ENCODE peak calls at places on chromosomes 3 and 15, in five cellular contexts. One of them, this sample, is unnamed.

GRCh38 chr3:18127181-18127863 is 297.8 kb downstream of the SATB1 start:
- DNase-seq in naive thymus-derived CD4-positive, alpha-beta T cell: no peak
- DNase-seq in heart right ventricle: no peak
- DNase-seq in neuronal stem cell: no peak
- DNase-seq in SJSA1: no peak
- DNase-seq in this sample: no peak

GRCh38 chr3:180762866-180763265 is 83.6 kb upstream of the CCDC39 start:
- DNase-seq in naive thymus-derived CD4-positive, alpha-beta T cell: no peak
- DNase-seq in neuronal stem cell: no peak
- DNase-seq in heart right ventricle: no peak
- DNase-seq in SJSA1: no peak
- DNase-seq in this sample: no peak

GRCh38 chr3:53531749-53532148 is 37.3 kb downstream of the CACNA1D start:
- DNase-seq in neuronal stem cell: no peak
- DNase-seq in heart right ventricle: no peak
- DNase-seq in naive thymus-derived CD4-positive, alpha-beta T cell: no peak
- DNase-seq in SJSA1: no peak
- DNase-seq in this sample: no peak

GRCh38 chr15:62254137-62254934 is 89.3 kb upstream of the C2CD4B start:
- DNase-seq in heart right ventricle: peak; percentile 75
- DNase-seq in neuronal stem cell: peak; percentile 55
- DNase-seq in SJSA1: peak; percentile 69
- DNase-seq in naive thymus-derived CD4-positive, alpha-beta T cell: peak; percentile 19
- DNase-seq in this sample: peak; percentile 69

GRCh38 chr3:15439476-15439875 is 12.1 kb downstream of the EAF1 start:
- DNase-seq in naive thymus-derived CD4-positive, alpha-beta T cell: no peak
- DNase-seq in heart right ventricle: no peak
- DNase-seq in neuronal stem cell: no peak
- DNase-seq in SJSA1: no peak
- DNase-seq in this sample: no peak

GRCh38 chr3:184333190-184333589 is 4.2 kb upstream of the FAM131A start:
- DNase-seq in naive thymus-derived CD4-positive, alpha-beta T cell: no peak
- DNase-seq in heart right ventricle: no peak
- DNase-seq in SJSA1: no peak
- DNase-seq in neuronal stem cell: no peak
- DNase-seq in this sample: no peak

GRCh38 chr3:31242561-31242960 is 290.2 kb upstream of the STT3B start:
- DNase-seq in SJSA1: no peak
- DNase-seq in neuronal stem cell: no peak
- DNase-seq in naive thymus-derived CD4-positive, alpha-beta T cell: no peak
- DNase-seq in heart right ventricle: no peak
- DNase-seq in this sample: no peak

GRCh38 chr15:56245871-56246814 is 2.5 kb upstream of the RFX7 start:
- DNase-seq in SJSA1: peak; percentile 90
- DNase-seq in heart right ventricle: peak; percentile 88
- DNase-seq in neuronal stem cell: peak; percentile 61
- DNase-seq in naive thymus-derived CD4-positive, alpha-beta T cell: peak; percentile 79
- DNase-seq in this sample: peak; percentile 93

GRCh38 chr3:43181202-43181910 is 75.5 kb upstream of the POMGNT2 start:
- DNase-seq in SJSA1: no peak
- DNase-seq in neuronal stem cell: no peak
- DNase-seq in heart right ventricle: no peak
- DNase-seq in naive thymus-derived CD4-positive, alpha-beta T cell: no peak
- DNase-seq in this sample: no peak

GRCh38 chr15:50828610-50829206 is 63.2 kb upstream of the SPPL2A start:
- DNase-seq in neuronal stem cell: peak; percentile 35
- DNase-seq in SJSA1: peak; percentile 63
- DNase-seq in naive thymus-derived CD4-positive, alpha-beta T cell: no peak
- DNase-seq in heart right ventricle: no peak
- DNase-seq in this sample: peak; percentile 45

GRCh38 chr3:141812091-141812490 is 48.9 kb downstream of the GRK7 start:
- DNase-seq in naive thymus-derived CD4-positive, alpha-beta T cell: no peak
- DNase-seq in heart right ventricle: no peak
- DNase-seq in neuronal stem cell: no peak
- DNase-seq in SJSA1: no peak
- DNase-seq in this sample: no peak

GRCh38 chr3:124768812-124769211 is 38.6 kb downstream of the UMPS start:
- DNase-seq in naive thymus-derived CD4-positive, alpha-beta T cell: no peak
- DNase-seq in neuronal stem cell: no peak
- DNase-seq in SJSA1: no peak
- DNase-seq in heart right ventricle: no peak
- DNase-seq in this sample: no peak

GRCh38 chr15:36612063-36612788 is 32.8 kb downstream of the CDIN1 start:
- DNase-seq in neuronal stem cell: no peak
- DNase-seq in heart right ventricle: no peak
- DNase-seq in SJSA1: no peak
- DNase-seq in naive thymus-derived CD4-positive, alpha-beta T cell: no peak
- DNase-seq in this sample: no peak

GRCh38 chr3:168847293-168847883 is 751.7 kb upstream of the GOLIM4 start:
- DNase-seq in neuronal stem cell: peak; percentile 23
- DNase-seq in heart right ventricle: peak; percentile 8
- DNase-seq in SJSA1: no peak
- DNase-seq in naive thymus-derived CD4-positive, alpha-beta T cell: no peak
- DNase-seq in this sample: no peak

GRCh38 chr15:89654311-89654761 is 931 bp downstream of the KIF7 start:
- DNase-seq in heart right ventricle: no peak
- DNase-seq in SJSA1: peak; percentile 43
- DNase-seq in naive thymus-derived CD4-positive, alpha-beta T cell: no peak
- DNase-seq in neuronal stem cell: no peak
- DNase-seq in this sample: no peak

GRCh38 chr3:168933614-168934013 is 729.9 kb downstream of the MECOM start:
- DNase-seq in heart right ventricle: no peak
- DNase-seq in neuronal stem cell: no peak
- DNase-seq in naive thymus-derived CD4-positive, alpha-beta T cell: no peak
- DNase-seq in SJSA1: no peak
- DNase-seq in this sample: no peak

GRCh38 chr3:45817788-45818523 is 21.6 kb upstream of the SLC6A20 start:
- DNase-seq in heart right ventricle: peak; percentile 15
- DNase-seq in SJSA1: no peak
- DNase-seq in neuronal stem cell: no peak
- DNase-seq in naive thymus-derived CD4-positive, alpha-beta T cell: no peak
- DNase-seq in this sample: peak; percentile 67

GRCh38 chr15:29003446-29004233 is 117.9 kb downstream of the APBA2 start:
- DNase-seq in heart right ventricle: no peak
- DNase-seq in naive thymus-derived CD4-positive, alpha-beta T cell: no peak
- DNase-seq in neuronal stem cell: no peak
- DNase-seq in SJSA1: no peak
- DNase-seq in this sample: no peak

GRCh38 chr3:58063424-58063823 is 55.2 kb downstream of the FLNB start:
- DNase-seq in SJSA1: no peak
- DNase-seq in heart right ventricle: no peak
- DNase-seq in neuronal stem cell: no peak
- DNase-seq in naive thymus-derived CD4-positive, alpha-beta T cell: no peak
- DNase-seq in this sample: no peak

GRCh38 chr15:50977157-50977556 is 68.7 kb downstream of the AP4E1 start:
- DNase-seq in SJSA1: no peak
- DNase-seq in heart right ventricle: no peak
- DNase-seq in naive thymus-derived CD4-positive, alpha-beta T cell: no peak
- DNase-seq in neuronal stem cell: no peak
- DNase-seq in this sample: no peak

GRCh38 chr3:142129516-142130171 is 19.7 kb downstream of the TFDP2 start:
- DNase-seq in neuronal stem cell: no peak
- DNase-seq in SJSA1: no peak
- DNase-seq in heart right ventricle: no peak
- DNase-seq in naive thymus-derived CD4-positive, alpha-beta T cell: no peak
- DNase-seq in this sample: no peak

GRCh38 chr3:46880884-46881818 is 3.6 kb downstream of the PTH1R start:
- DNase-seq in naive thymus-derived CD4-positive, alpha-beta T cell: no peak
- DNase-seq in neuronal stem cell: no peak
- DNase-seq in heart right ventricle: no peak
- DNase-seq in SJSA1: no peak
- DNase-seq in this sample: no peak

GRCh38 chr3:54988302-54989022 is 60.6 kb upstream of the LRTM1 start:
- DNase-seq in heart right ventricle: peak; percentile 39
- DNase-seq in neuronal stem cell: no peak
- DNase-seq in naive thymus-derived CD4-positive, alpha-beta T cell: no peak
- DNase-seq in SJSA1: no peak
- DNase-seq in this sample: peak; percentile 33

GRCh38 chr3:8518138-8518537 is 16.5 kb downstream of the LMCD1 start:
- DNase-seq in heart right ventricle: no peak
- DNase-seq in neuronal stem cell: no peak
- DNase-seq in naive thymus-derived CD4-positive, alpha-beta T cell: no peak
- DNase-seq in SJSA1: no peak
- DNase-seq in this sample: no peak

GRCh38 chr3:113712129-113712528 is 15.7 kb upstream of the USF3 start:
- DNase-seq in naive thymus-derived CD4-positive, alpha-beta T cell: no peak
- DNase-seq in heart right ventricle: no peak
- DNase-seq in SJSA1: no peak
- DNase-seq in neuronal stem cell: no peak
- DNase-seq in this sample: no peak

GRCh38 chr3:129058441-129059194 is 2.0 kb upstream of the GP9 start:
- DNase-seq in neuronal stem cell: no peak
- DNase-seq in heart right ventricle: no peak
- DNase-seq in SJSA1: no peak
- DNase-seq in naive thymus-derived CD4-positive, alpha-beta T cell: no peak
- DNase-seq in this sample: peak; percentile 8

GRCh38 chr3:133937756-133938601 is 42.3 kb upstream of the RAB6B start:
- DNase-seq in naive thymus-derived CD4-positive, alpha-beta T cell: no peak
- DNase-seq in neuronal stem cell: no peak
- DNase-seq in heart right ventricle: no peak
- DNase-seq in SJSA1: no peak
- DNase-seq in this sample: no peak

GRCh38 chr3:54696313-54696712 is 231.5 kb downstream of the LRTM1 start:
- DNase-seq in neuronal stem cell: no peak
- DNase-seq in naive thymus-derived CD4-positive, alpha-beta T cell: no peak
- DNase-seq in SJSA1: no peak
- DNase-seq in heart right ventricle: no peak
- DNase-seq in this sample: no peak

GRCh38 chr3:122969585-122970453 is 57.7 kb downstream of the SEMA5B start:
- DNase-seq in neuronal stem cell: no peak
- DNase-seq in heart right ventricle: peak; percentile 59
- DNase-seq in naive thymus-derived CD4-positive, alpha-beta T cell: no peak
- DNase-seq in SJSA1: no peak
- DNase-seq in this sample: no peak

GRCh38 chr3:153161138-153161713 is 800 bp upstream of the RAP2B start:
- DNase-seq in neuronal stem cell: peak; percentile 98
- DNase-seq in naive thymus-derived CD4-positive, alpha-beta T cell: peak; percentile 66
- DNase-seq in SJSA1: peak; percentile 96
- DNase-seq in heart right ventricle: peak; percentile 97
- DNase-seq in this sample: peak; percentile 94
- H3K27ac ChIP-seq in neuronal stem cell: peak overlapping the region; percentile 97
- H3K27ac ChIP-seq in naive thymus-derived CD4-positive, alpha-beta T cell: peak overlapping the region; percentile 81
- H3K27ac ChIP-seq in SJSA1: peak overlapping the region; percentile 81
- H3K27ac ChIP-seq in heart right ventricle: peak overlapping the region; percentile 95
- H3K27ac ChIP-seq in this sample: peak overlapping the region; percentile 87

DNA sequence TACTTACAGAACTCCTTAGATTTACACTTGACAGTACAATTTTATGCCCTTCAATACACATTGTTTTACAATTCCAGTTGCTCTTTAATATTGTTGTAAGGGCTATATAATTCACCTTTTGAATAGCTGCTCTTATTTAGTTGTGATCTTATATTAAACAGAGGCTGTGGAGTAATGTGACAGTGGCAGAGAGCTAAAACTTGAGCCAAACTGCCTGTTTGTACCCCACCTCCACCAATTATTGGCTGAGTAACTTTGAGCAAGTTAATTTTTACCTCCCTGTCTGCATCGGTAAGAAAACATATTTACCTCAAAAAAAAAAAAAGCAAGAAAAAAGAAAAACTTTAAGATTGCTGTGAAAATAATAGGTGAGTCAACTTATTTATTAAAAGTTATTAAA is 1.6 kb downstream of the SEC62 start:
- DNase-seq in naive thymus-derived CD4-positive, alpha-beta T cell: no peak
- DNase-seq in neuronal stem cell: no peak
- DNase-seq in SJSA1: no peak
- DNase-seq in heart right ventricle: no peak
- DNase-seq in this sample: no peak
- H3K27ac ChIP-seq in naive thymus-derived CD4-positive, alpha-beta T cell: peak overlapping the region; percentile 95
- H3K27ac ChIP-seq in neuronal stem cell: no peak overlapping the region
- H3K27ac ChIP-seq in SJSA1: no peak overlapping the region
- H3K27ac ChIP-seq in heart right ventricle: no peak overlapping the region
- H3K27ac ChIP-seq in this sample: no peak overlapping the region

GRCh38 chr15:98874773-98875172 is 132.8 kb downstream of the PGPEP1L start:
- DNase-seq in SJSA1: no peak
- DNase-seq in naive thymus-derived CD4-positive, alpha-beta T cell: no peak
- DNase-seq in neuronal stem cell: no peak
- DNase-seq in heart right ventricle: no peak
- DNase-seq in this sample: no peak
- H3K27ac ChIP-seq in SJSA1: peak overlapping the region; percentile 69
- H3K27ac ChIP-seq in naive thymus-derived CD4-positive, alpha-beta T cell: no peak overlapping the region
- H3K27ac ChIP-seq in neuronal stem cell: peak overlapping the region; percentile 25
- H3K27ac ChIP-seq in heart right ventricle: peak overlapping the region; percentile 12
- H3K27ac ChIP-seq in this sample: no peak overlapping the region

DNA sequence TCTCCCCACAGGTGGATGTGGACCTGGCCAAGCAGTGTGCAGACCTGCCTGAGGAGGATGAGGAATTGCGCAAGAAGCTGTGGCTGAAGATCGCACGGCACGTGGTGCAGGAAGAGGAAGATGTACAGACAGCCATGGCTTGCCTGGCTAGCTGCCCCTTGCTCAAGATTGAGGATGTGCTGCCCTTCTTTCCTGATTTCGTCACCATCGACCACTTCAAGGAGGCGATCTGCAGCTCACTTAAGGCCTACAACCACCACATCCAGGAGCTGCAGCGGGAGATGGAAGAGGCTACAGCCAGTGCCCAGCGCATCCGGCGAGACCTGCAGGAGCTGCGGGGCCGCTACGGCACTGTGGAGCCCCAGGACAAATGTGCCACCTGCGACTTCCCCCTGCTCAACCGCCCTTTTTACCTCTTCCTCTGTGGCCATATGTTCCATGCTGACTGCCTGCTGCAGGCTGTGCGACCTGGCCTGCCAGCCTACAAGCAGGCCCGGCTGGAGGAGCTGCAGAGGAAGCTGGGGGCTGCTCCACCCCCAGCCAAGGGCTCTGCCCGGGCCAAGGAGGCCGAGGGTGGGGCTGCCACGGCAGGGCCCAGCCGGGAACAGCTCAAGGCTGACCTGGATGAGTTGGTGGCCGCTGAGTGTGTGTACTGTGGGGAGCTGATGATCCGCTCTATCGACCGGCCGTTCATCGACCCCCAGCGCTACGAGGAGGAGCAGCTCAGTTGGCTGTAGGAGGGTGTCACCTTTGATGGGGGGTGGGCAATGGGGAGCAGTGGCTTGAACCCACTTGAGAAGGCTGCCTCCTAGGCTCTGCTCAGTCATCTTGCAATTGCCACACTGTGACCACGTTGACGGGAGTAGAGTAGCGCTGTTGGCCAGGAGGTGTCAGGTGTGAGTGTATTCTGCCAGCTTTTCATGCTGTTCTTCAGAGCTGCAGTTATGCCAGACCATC is 8.6 kb downstream of the VPS18 start:
- DNase-seq in neuronal stem cell: no peak
- DNase-seq in naive thymus-derived CD4-positive, alpha-beta T cell: no peak
- DNase-seq in SJSA1: no peak
- DNase-seq in heart right ventricle: no peak
- DNase-seq in this sample: no peak
- H3K27ac ChIP-seq in neuronal stem cell: no peak overlapping the region
- H3K27ac ChIP-seq in naive thymus-derived CD4-positive, alpha-beta T cell: no peak overlapping the region
- H3K27ac ChIP-seq in SJSA1: no peak overlapping the region
- H3K27ac ChIP-seq in heart right ventricle: no peak overlapping the region
- H3K27ac ChIP-seq in this sample: no peak overlapping the region

GRCh38 chr3:23406576-23406975 is 203.4 kb downstream of the UBE2E2 start:
- DNase-seq in heart right ventricle: no peak
- DNase-seq in SJSA1: no peak
- DNase-seq in neuronal stem cell: no peak
- DNase-seq in naive thymus-derived CD4-positive, alpha-beta T cell: no peak
- DNase-seq in this sample: no peak

GRCh38 chr3:23402728-23403505 is 199.8 kb downstream of the UBE2E2 start:
- DNase-seq in naive thymus-derived CD4-positive, alpha-beta T cell: no peak
- DNase-seq in neuronal stem cell: no peak
- DNase-seq in heart right ventricle: no peak
- DNase-seq in SJSA1: no peak
- DNase-seq in this sample: no peak

GRCh38 chr3:23404241-23404640 is 201.1 kb downstream of the UBE2E2 start:
- DNase-seq in SJSA1: no peak
- DNase-seq in neuronal stem cell: no peak
- DNase-seq in heart right ventricle: no peak
- DNase-seq in naive thymus-derived CD4-positive, alpha-beta T cell: no peak
- DNase-seq in this sample: no peak

GRCh38 chr3:23405081-23405480 is 202.0 kb downstream of the UBE2E2 start:
- DNase-seq in naive thymus-derived CD4-positive, alpha-beta T cell: no peak
- DNase-seq in SJSA1: no peak
- DNase-seq in neuronal stem cell: no peak
- DNase-seq in heart right ventricle: no peak
- DNase-seq in this sample: no peak
- H3K27ac ChIP-seq in naive thymus-derived CD4-positive, alpha-beta T cell: no peak overlapping the region
- H3K27ac ChIP-seq in SJSA1: no peak overlapping the region
- H3K27ac ChIP-seq in neuronal stem cell: no peak overlapping the region
- H3K27ac ChIP-seq in heart right ventricle: no peak overlapping the region
- H3K27ac ChIP-seq in this sample: no peak overlapping the region

This sample was measured in psoas muscle.